ENCODE peak calls at places on chromosomes 16 and 17, in ten cellular contexts. J, D, W, F, M, B, O, Q, E and Z are unnamed samples. For H3K4me1, the result is how much of the 10 kb centered on the place peaks cover.

GRCh38 chr16:86396318-86396882 is 113.9 kb upstream of the FOXF1 start:
- DNase-seq in W (no peak), Q (no peak), M (peak), J (no peak), E (no peak), B (no peak), F (no peak), D (no peak), O (no peak), Z (peak)

GRCh38 chr16:67530013-67530939 is 1.6 kb downstream of the RIPOR1 start:
- DNase-seq in M (peak), O (peak), E (peak), B (no peak), Q (peak), D (peak), W (no peak), J (peak), F (peak), Z (no peak)

GRCh38 chr17:66704858-66705257 is 130.1 kb upstream of the CACNG5 start:
- DNase-seq in W (no peak), Q (no peak), O (no peak), B (no peak), M (no peak), E (no peak), D (no peak), J (no peak), F (no peak), Z (no peak)

GRCh38 chr16:84308120-84308519 is 13.4 kb downstream of the WFDC1 start:
- DNase-seq in W (peak), E (no peak), F (no peak), B (peak), Q (peak), J (peak), M (no peak), D (peak), O (no peak), Z (peak)

GRCh38 chr16:19513377-19514053 is 8.4 kb downstream of the GDE1 start:
- DNase-seq in M (no peak), Q (no peak), F (no peak), D (no peak), E (no peak), O (no peak), B (no peak), J (no peak), W (no peak), Z (no peak)

GRCh38 chr16:89574681-89575246 is 794 bp upstream of the CPNE7 start:
- DNase-seq in Q (peak), M (no peak), B (no peak), W (peak), O (no peak), J (no peak), E (no peak), D (peak), F (no peak), Z (no peak)

GRCh38 chr17:78767806-78768205 is 14.3 kb downstream of the CYTH1 start:
- DNase-seq in D (no peak), B (no peak), F (no peak), M (no peak), O (peak), E (no peak), W (no peak), J (no peak), Q (no peak), Z (no peak)

GRCh38 chr17:42980766-42981397 is 517 bp downstream of the RUNDC1 start:
- DNase-seq in B (peak), E (no peak), O (peak), M (no peak), D (peak), F (peak), Q (peak), J (peak), W (peak), Z (peak)

GRCh38 chr16:46789499-46790414 is 41.2 kb downstream of the C16orf87 start:
- DNase-seq in E (no peak), W (peak), F (peak), M (peak), B (peak), Q (peak), D (peak), J (peak), O (peak), Z (peak)

GRCh38 chr17:41211845-41212466 is 14.5 kb upstream of the KRTAP9-2 start:
- DNase-seq in W (peak), E (no peak), Q (no peak), O (no peak), D (no peak), B (no peak), M (no peak), J (no peak), F (no peak), Z (no peak)

GRCh38 chr17:60656499-60656898 is 21.2 kb upstream of the BCAS3 start:
- DNase-seq in B (no peak), E (no peak), F (no peak), M (no peak), W (no peak), D (no peak), J (no peak), Q (no peak), O (no peak), Z (no peak)

GRCh38 chr17:39867084-39867890 is 715 bp upstream of the ZPBP2 start:
- DNase-seq in O (no peak), F (no peak), Q (no peak), W (no peak), B (no peak), E (no peak), M (no peak), J (no peak), D (peak), Z (peak)

GRCh38 chr17:74870512-74870911 is 2.3 kb downstream of the FDXR start:
- DNase-seq in W (no peak), J (peak), E (no peak), M (peak), Q (peak), D (peak), F (peak), O (no peak), B (peak), Z (no peak)

GRCh38 chr17:48241131-48241591 is 133.6 kb downstream of the SNX11 start:
- DNase-seq in Q (peak), D (no peak), B (no peak), O (no peak), E (no peak), J (no peak), W (peak), M (peak), F (no peak), Z (no peak)

GRCh38 chr17:28960256-28961106 is 9.2 kb upstream of the PHF12 start:
- DNase-seq in B (no peak), Q (peak), E (no peak), O (no peak), M (no peak), D (no peak), J (no peak), F (no peak), W (no peak), Z (no peak)

GRCh38 chr17:37339321-37339720 is 36.5 kb upstream of the C17orf78 start:
- DNase-seq in B (no peak), W (no peak), F (no peak), M (no peak), D (no peak), Q (no peak), E (no peak), O (no peak), J (no peak), Z (no peak)

GRCh38 chr16:11114366-11115164 is 141.4 kb downstream of the SOCS1 start:
- DNase-seq in O (no peak), B (no peak), E (no peak), D (no peak), Q (no peak), W (no peak), F (no peak), J (no peak), M (no peak), Z (no peak)

GRCh38 chr16:72380283-72380682 is 208.3 kb upstream of the PMFBP1 start:
- DNase-seq in B (no peak), F (no peak), M (no peak), E (no peak), Q (no peak), J (no peak), O (no peak), D (no peak), W (no peak), Z (no peak)

GRCh38 chr16:60217787-60218186 is 1483.7 kb upstream of the GOT2 start:
- DNase-seq in D (no peak), E (no peak), J (no peak), M (no peak), B (no peak), Q (no peak), W (no peak), F (no peak), O (no peak), Z (no peak)

GRCh38 chr17:57622886-57623433 is 122.1 kb downstream of the CCDC182 start:
- DNase-seq in J (no peak), F (no peak), O (no peak), M (no peak), B (peak), W (peak), D (no peak), E (no peak), Q (peak), Z (peak)

GRCh38 chr17:67052720-67053437 is 8.5 kb downstream of the CACNG1 start:
- DNase-seq in J (no peak), D (no peak), E (no peak), F (no peak), B (no peak), Q (no peak), M (no peak), O (no peak), W (no peak), Z (no peak)

GRCh38 chr17:79610151-79610645 is 653 bp downstream of the RBFOX3 start:
- DNase-seq in B (no peak), J (no peak), F (no peak), Q (no peak), W (no peak), D (no peak), M (no peak), O (no peak), E (no peak), Z (no peak)

GRCh38 chr17:83189673-83190385 is 110.4 kb downstream of the METRNL start:
- DNase-seq in M (peak), O (peak), F (peak), B (peak), J (peak), W (no peak), Q (peak), E (peak), D (peak), Z (no peak)

GRCh38 chr16:27665881-27666280 is 115.9 kb downstream of the KATNIP start:
- DNase-seq in B (no peak), M (no peak), D (no peak), O (no peak), F (no peak), J (no peak), E (no peak), W (no peak), Q (no peak), Z (no peak)

GRCh38 chr16:19991614-19992013 is 82.1 kb downstream of the GPR139 start:
- DNase-seq in J (no peak), D (peak), E (peak), Q (no peak), M (no peak), W (no peak), B (peak), O (no peak), F (no peak), Z (no peak)

GRCh38 chr17:72136692-72137550 is 16.1 kb downstream of the SOX9 start:
- DNase-seq in Q (no peak), J (no peak), E (no peak), B (no peak), O (no peak), D (no peak), F (no peak), M (no peak), W (peak), Z (no peak)

GRCh38 chr17:81364278-81365147 is 30.7 kb upstream of the BAHCC1 start:
- DNase-seq in Q (no peak), W (no peak), E (peak), D (no peak), M (no peak), F (no peak), J (no peak), O (no peak), B (no peak), Z (no peak)

GRCh38 chr17:29246638-29247037 is at the start of gene CRYBA1:
- DNase-seq in Q (no peak), M (no peak), D (no peak), E (no peak), B (no peak), W (no peak), J (no peak), F (no peak), O (no peak), Z (no peak)

GRCh38 chr17:61221597-61222471 is 177.8 kb upstream of the TBX2 start:
- DNase-seq in D (no peak), Q (no peak), B (no peak), M (no peak), J (no peak), W (no peak), O (no peak), E (no peak), F (no peak), Z (no peak)

GRCh38 chr16:55571-56136 is 2.0 kb downstream of the SNRNP25 start:
- DNase-seq in M (no peak), B (no peak), D (no peak), J (no peak), Q (no peak), F (no peak), E (no peak), O (no peak), W (no peak), Z (no peak)

GRCh38 chr16:4316732-4317461 is 1.0 kb downstream of the GLIS2 start:
- DNase-seq in W (no peak), Q (peak), F (no peak), B (no peak), J (peak), E (no peak), O (no peak), D (no peak), M (no peak), Z (no peak)

DNA sequence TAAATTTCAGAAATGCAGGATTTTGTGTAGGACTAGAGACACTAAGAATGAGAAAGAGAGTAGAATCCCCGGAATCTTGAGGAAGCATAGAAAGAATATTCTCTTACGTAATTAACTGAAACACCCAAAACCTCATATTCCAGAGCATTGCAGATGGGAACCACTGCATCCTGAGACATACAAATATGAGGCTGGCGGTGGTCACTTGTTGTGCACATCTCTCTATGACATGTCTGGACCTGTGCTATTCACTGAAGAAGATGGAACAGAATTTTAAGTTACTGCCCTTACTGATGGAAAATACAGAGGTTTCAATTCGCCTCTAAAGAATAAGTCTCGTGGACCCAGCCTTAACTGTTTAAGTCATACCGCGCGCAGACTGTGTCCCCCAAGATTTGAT is 806 bp downstream of the RAD51C start:
- DNase-seq in W (no peak), E (no peak), B (no peak), Q (no peak), D (no peak), O (no peak), J (no peak), F (no peak), M (no peak), Z (no peak)
- H3K27ac ChIP-seq in W (peak), E (peak), B (peak), Q (no peak), D (peak), O (peak), J (no peak), F (no peak), M (peak), Z (peak)

GRCh38 chr16:56990407-56991286 is 1.3 kb downstream of the NLRC5 start:
- DNase-seq in J (no peak), E (no peak), Q (no peak), F (peak), O (no peak), B (no peak), W (no peak), D (no peak), M (no peak), Z (no peak)
- H3K4me1 ChIP-seq in J (under half), E (half or more), Q (under half), F (under half), O (under half), B (half or more), W (under half), D (under half), M (under half), Z (under half)

DNA sequence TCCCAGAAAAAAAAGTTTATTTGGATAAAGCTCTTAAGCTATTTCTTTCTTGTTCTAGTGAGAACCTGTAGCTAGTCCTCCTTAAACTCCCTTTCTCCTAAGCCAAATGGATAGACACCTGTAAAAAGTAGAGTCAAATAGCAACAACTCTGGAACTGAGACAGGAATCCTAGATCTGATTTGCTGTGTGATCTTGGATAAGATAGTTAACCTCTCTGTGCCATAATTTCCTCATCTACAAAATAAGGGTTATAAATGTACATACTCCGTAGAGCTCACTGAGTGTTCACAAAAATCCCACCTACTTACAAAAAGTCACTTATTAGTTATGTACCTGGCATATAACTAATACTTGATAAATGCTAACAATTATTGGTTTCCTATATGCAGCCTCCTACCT is 270.3 kb downstream of the ABCC12 start:
- DNase-seq in W (no peak), Q (no peak), D (no peak), B (no peak), M (no peak), J (no peak), F (no peak), E (no peak), O (no peak), Z (no peak)
- TF ChIP-seq POLR2A in W (no peak), Q (no peak), D (no peak), B (no peak), M (no peak), J (no peak), F (no peak), E (no peak), O (no peak), Z (no peak)

GRCh38 chr16:88390265-88390664 is 7.5 kb downstream of the ZNF469 start:
- DNase-seq in J (no peak), W (no peak), D (no peak), B (no peak), E (no peak), Q (no peak), M (no peak), F (no peak), O (no peak), Z (no peak)
- H3K27ac ChIP-seq in J (no peak), W (no peak), D (no peak), B (no peak), E (no peak), Q (no peak), M (no peak), F (no peak), O (no peak), Z (no peak)